ENCODE peak calls at places on chromosomes 7 and 10, in five cellular contexts. O, F, H, A and Z are unnamed samples.

GRCh38 chr10:90872648-90873020 is 860 bp downstream of the RPP30 start:
- DNase-seq in O (no peak), F (no peak), H (no peak), A (no peak), Z (no peak)

GRCh38 chr10:30630571-30630970 is 1.0 kb upstream of the LYZL2 start:
- DNase-seq in O (no peak), H (no peak), A (no peak), F (no peak), Z (no peak)

GRCh38 chr7:80218723-80219122 is 84.1 kb downstream of the GNAI1 start:
- DNase-seq in F (no peak), H (no peak), O (no peak), A (no peak), Z (no peak)

GRCh38 chr10:50850576-50851340 is 34.7 kb downstream of the A1CF start:
- DNase-seq in H (no peak), O (no peak), A (no peak), F (no peak), Z (no peak)

GRCh38 chr7:142637240-142637639 is 112.0 kb upstream of the PRSS1 start:
- DNase-seq in F (no peak), O (peak; percentile 47), H (no peak), A (no peak), Z (no peak)

GRCh38 chr10:126014309-126014708 is 117.9 kb downstream of the FANK1 start:
- DNase-seq in F (no peak), O (no peak), H (no peak), A (no peak), Z (no peak)

GRCh38 chr10:48518412-48518811 is 86.5 kb downstream of the ARHGAP22 start:
- DNase-seq in F (no peak), H (no peak), O (no peak), A (no peak), Z (no peak)

GRCh38 chr7:101156866-101157589 is 2.8 kb downstream of the AP1S1 start:
- DNase-seq in O (no peak), A (no peak), F (no peak), H (no peak), Z (no peak)

GRCh38 chr7:22185559-22185958 is 171.4 kb downstream of the RAPGEF5 start:
- DNase-seq in F (no peak), A (no peak), H (peak; percentile 66), O (no peak), Z (no peak)

GRCh38 chr7:159027803-159028455 is 116.7 kb downstream of the VIPR2 start:
- DNase-seq in F (no peak), A (no peak), O (no peak), H (peak; percentile 18), Z (no peak)